ENCODE peak calls at places on chromosomes 6 and 20, in five cellular contexts. H is activated T-cell treated with anti-CD3 and anti-CD28 coated beads, Interleukin-2, amount 50 U/mL, for 48 hours; J is T-helper 1 cell; M is stimulated activated CD4-positive, alpha-beta T cell treated with anti-CD3 and anti-CD28 coated beads, Interleukin-15, amount 100 ng/mL, for 24 hours; Q is AG09309. X is an unnamed sample.

GRCh38 chr6:44126320-44127149 is 717 bp downstream of the MRPL14 start:
- DNase-seq in H (peak; percentile 88), J (peak; percentile 56), M (peak; percentile 90), Q (no peak), X (peak; percentile 57)

GRCh38 chr6:31386977-31387376 is 16.4 kb upstream of the MICA start:
- DNase-seq in H (no peak), J (no peak), M (no peak), Q (no peak), X (no peak)

GRCh38 chr20:11207749-11208502 is 534.1 kb upstream of the JAG1 start:
- DNase-seq in H (no peak), J (no peak), M (no peak), Q (peak; percentile 78), X (no peak)

GRCh38 chr6:29035951-29036350 is 9.0 kb downstream of the OR2W1 start:
- DNase-seq in H (no peak), J (no peak), M (no peak), Q (no peak), X (no peak)

GRCh38 chr6:17968081-17968518 is 19.3 kb downstream of the KIF13A start:
- DNase-seq in H (no peak), J (no peak), M (no peak), Q (no peak), X (no peak)

GRCh38 chr6:143950874-143951273 is 57.2 kb downstream of the PLAGL1 start:
- DNase-seq in H (no peak), J (no peak), M (no peak), Q (no peak), X (no peak)

GRCh38 chr6:6892706-6893601 is 214.8 kb upstream of the RREB1 start:
- DNase-seq in H (no peak), J (no peak), M (no peak), Q (no peak), X (no peak)

GRCh38 chr20:22684072-22684762 is 99.8 kb upstream of the FOXA2 start:
- DNase-seq in H (peak; percentile 41), J (no peak), M (peak; percentile 48), Q (peak; percentile 38), X (no peak)

GRCh38 chr6:16278750-16279149 is 40.4 kb downstream of the GMPR start:
- DNase-seq in H (no peak), J (no peak), M (no peak), Q (no peak), X (no peak)

GRCh38 chr6:2097464-2097863 is 147.9 kb downstream of the GMDS start:
- DNase-seq in H (no peak), J (no peak), M (no peak), Q (no peak), X (no peak)

GRCh38 chr20:24958506-24959385 is 9.7 kb downstream of the CST7 start:
- DNase-seq in H (peak; percentile 13), J (no peak), M (no peak), Q (no peak), X (no peak)

GRCh38 chr6:29976588-29977424 is 34.5 kb downstream of the HLA-A start:
- DNase-seq in H (peak; percentile 73), J (no peak), M (peak; percentile 71), Q (no peak), X (peak; percentile 39)

GRCh38 chr6:2875840-2876207 is 27.3 kb downstream of the SERPINB9 start:
- DNase-seq in H (peak; percentile 61), J (peak; percentile 40), M (peak; percentile 60), Q (no peak), X (peak; percentile 49)

GRCh38 chr6:131655387-131655786 is 18.3 kb downstream of the ENPP3 start:
- DNase-seq in H (no peak), J (no peak), M (no peak), Q (no peak), X (no peak)

GRCh38 chr6:142926494-142927273 is 18.3 kb downstream of the HIVEP2 start:
- DNase-seq in H (peak; percentile 75), J (peak; percentile 65), M (peak; percentile 73), Q (no peak), X (peak; percentile 64)

GRCh38 chr6:21664263-21665081 is 70.9 kb downstream of the SOX4 start:
- DNase-seq in H (peak; percentile 25), J (no peak), M (peak; percentile 32), Q (no peak), X (no peak)

GRCh38 chr6:155248021-155249001 is 15.5 kb upstream of the CLDN20 start:
- DNase-seq in H (peak; percentile 31), J (no peak), M (peak; percentile 37), Q (peak; percentile 54), X (no peak)

GRCh38 chr6:6781172-6781876 is 192.8 kb downstream of the LY86 start:
- DNase-seq in H (no peak), J (no peak), M (no peak), Q (peak; percentile 32), X (no peak)

GRCh38 chr6:45946352-45946751 is 69.3 kb downstream of the CLIC5 start:
- DNase-seq in H (no peak), J (no peak), M (peak; percentile 27), Q (peak; percentile 74), X (no peak)

GRCh38 chr20:3406481-3407425 is 716 bp downstream of the DNAAF9 start:
- DNase-seq in H (peak; percentile 30), J (no peak), M (peak; percentile 8), Q (peak; percentile 21), X (no peak)